ENCODE peak calls at places on chromosomes 16 and 17, in four cellular contexts. X, B, Z and G are unnamed samples.
A peak's percentile ranks its signal among the peaks of the same experiment; 100 is the strongest.

GRCh38 chr17:64773386-64773835 is 111.3 kb upstream of the SMURF2 start:
- DNase-seq in B (no peak), Z (no peak), X (no peak), G (no peak)

GRCh38 chr17:10121971-10122707 is 76.3 kb downstream of the GAS7 start:
- DNase-seq in Z (no peak), X (no peak), B (no peak), G (no peak)

GRCh38 chr17:4074831-4075495 is 67.9 kb downstream of the ZZEF1 start:
- DNase-seq in B (peak; percentile 20), X (no peak), Z (peak; percentile 8), G (peak; percentile 32)

GRCh38 chr17:58307468-58308172 is 21.0 kb downstream of the TSPOAP1 start:
- DNase-seq in B (no peak), Z (no peak), X (peak; percentile 8), G (no peak)

GRCh38 chr17:19342611-19343255 is 19.8 kb downstream of the B9D1 start:
- DNase-seq in B (no peak), Z (no peak), X (no peak), G (no peak)

GRCh38 chr17:9044796-9045470 is 23.6 kb downstream of the NTN1 start:
- DNase-seq in B (no peak), Z (no peak), X (no peak), G (no peak)

GRCh38 chr17:4944554-4945175 is 3.7 kb downstream of the PFN1 start:
- DNase-seq in Z (no peak), B (no peak), X (no peak), G (no peak)

GRCh38 chr17:36869856-36870617 is 67.2 kb upstream of the LHX1 start:
- DNase-seq in X (no peak), B (no peak), Z (no peak), G (no peak)

GRCh38 chr17:8338806-8339205 is 834 bp upstream of the ODF4 start:
- DNase-seq in Z (no peak), X (no peak), B (no peak), G (no peak)

GRCh38 chr16:84804326-84804725 is 15.5 kb upstream of the CRISPLD2 start:
- DNase-seq in Z (no peak), B (no peak), X (no peak), G (no peak)

GRCh38 chr16:49282690-49283375 is 1.2 kb upstream of the CBLN1 start:
- DNase-seq in B (no peak), Z (peak; percentile 73), X (peak; percentile 37), G (no peak)

GRCh38 chr16:3907586-3907985 is 27.1 kb upstream of the CREBBP start:
- DNase-seq in B (no peak), Z (no peak), X (no peak), G (no peak)

GRCh38 chr17:54968259-54968953 is at the start of the genes COX11 and STXBP4:
- DNase-seq in Z (peak; percentile 87), X (peak; percentile 89), B (peak; percentile 94), G (peak; percentile 93)
- TF ChIP-seq CTCF in Z (no peak), X (peak; percentile 50), B (peak; percentile 15), G (peak; percentile 69)

GRCh38 chr17:34382586-34383224 is 19.7 kb upstream of the CCL1 start:
- DNase-seq in X (no peak), B (no peak), Z (no peak), G (no peak)
- TF ChIP-seq CTCF in X (no peak), B (no peak), Z (no peak), G (no peak)

DNA sequence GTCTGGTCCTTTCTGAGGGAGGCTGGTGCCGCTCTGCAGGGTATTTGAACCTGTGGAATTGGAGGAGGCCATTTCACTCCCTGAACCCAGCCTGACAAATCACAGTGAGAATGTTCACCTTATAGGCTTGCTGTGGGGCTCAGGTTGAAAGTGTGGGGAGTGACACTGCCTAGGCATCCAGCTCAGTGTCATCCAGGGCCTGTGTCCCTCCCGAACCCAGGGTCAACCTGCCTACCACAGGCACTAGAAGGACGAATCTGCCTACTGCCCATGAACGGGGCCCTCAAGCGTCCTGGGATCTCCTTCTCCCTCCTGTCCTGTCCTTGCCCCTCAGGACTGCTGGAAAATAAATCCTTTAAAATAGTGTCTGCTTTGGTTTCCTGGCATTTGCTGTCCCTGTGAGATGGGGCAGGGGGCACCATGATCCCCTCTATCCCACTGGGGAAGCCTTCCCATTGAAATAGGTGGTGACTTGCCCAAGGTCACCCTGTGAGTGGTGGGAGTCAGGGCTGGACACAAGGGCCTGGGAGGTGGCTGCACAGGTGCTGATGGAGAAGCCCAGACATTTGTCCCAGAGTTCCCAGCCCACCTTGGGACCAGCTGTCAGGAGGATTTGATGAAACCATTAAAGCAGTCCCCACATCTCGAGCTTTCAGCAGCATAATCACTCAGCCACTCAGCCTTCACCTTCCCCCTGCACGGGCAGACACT is 6.3 kb upstream of the CX3CL1 start:
- DNase-seq in X (no peak), B (no peak), Z (no peak), G (no peak)
- TF ChIP-seq CTCF in X (no peak), B (no peak), Z (no peak), G (no peak)

DNA sequence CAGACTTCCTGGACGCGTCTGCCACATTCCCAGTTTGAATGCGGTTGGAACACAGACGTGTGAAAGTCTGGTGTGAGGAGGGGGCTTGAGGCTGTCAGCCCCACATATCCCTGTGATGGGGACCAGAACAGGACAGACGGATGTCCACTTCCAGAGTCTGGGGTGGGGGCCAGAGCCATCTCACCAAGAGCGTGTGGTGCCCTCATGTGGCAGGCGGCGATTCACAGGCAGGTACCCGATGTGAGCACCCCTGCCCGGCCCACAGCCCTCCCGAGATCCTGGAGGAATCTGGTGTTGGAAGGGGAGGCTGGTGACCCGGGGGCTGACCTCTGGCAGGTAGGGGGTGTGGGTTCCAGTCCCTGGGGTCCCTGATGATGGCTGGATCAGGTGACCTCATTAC is 51.5 kb downstream of the ENGASE start:
- DNase-seq in B (no peak), Z (no peak), X (no peak), G (no peak)
- TF ChIP-seq CTCF in B (no peak), Z (no peak), X (no peak), G (peak; percentile 30)

GRCh38 chr16:17424771-17425170 is 46.0 kb downstream of the XYLT1 start:
- DNase-seq in B (no peak), X (no peak), Z (no peak), G (no peak)
- TF ChIP-seq CTCF in B (no peak), X (no peak), Z (no peak), G (no peak)